ENCODE peak calls at places on chromosome 19, in six cellular contexts. One of them, this sample, is unnamed.

GRCh38 chr19:37979547-37980082 is 72.6 kb downstream of the SIPA1L3 start:
- DNase-seq in hippocampal formation: no peak
- DNase-seq in body of pancreas: peak
- DNase-seq in type B pancreatic cell: no peak
- DNase-seq in T-helper 1 cell: no peak
- DNase-seq in ovary: no peak
- DNase-seq in this sample: no peak

GRCh38 chr19:5498817-5499535 is 43.8 kb downstream of the ZNRF4 start:
- DNase-seq in T-helper 1 cell: no peak
- DNase-seq in hippocampal formation: peak
- DNase-seq in type B pancreatic cell: no peak
- DNase-seq in ovary: no peak
- DNase-seq in body of pancreas: no peak
- DNase-seq in this sample: no peak

GRCh38 chr19:28949535-28949934 is 263.4 kb downstream of the UQCRFS1 start:
- DNase-seq in ovary: no peak
- DNase-seq in type B pancreatic cell: no peak
- DNase-seq in body of pancreas: no peak
- DNase-seq in T-helper 1 cell: no peak
- DNase-seq in hippocampal formation: no peak
- DNase-seq in this sample: no peak

GRCh38 chr19:50325310-50326100 is 3.7 kb downstream of the KCNC3 start:
- DNase-seq in type B pancreatic cell: peak
- DNase-seq in T-helper 1 cell: peak
- DNase-seq in body of pancreas: peak
- DNase-seq in ovary: peak
- DNase-seq in hippocampal formation: peak
- DNase-seq in this sample: peak

GRCh38 chr19:46629546-46630025 is 4.7 kb upstream of the PTGIR start:
- DNase-seq in body of pancreas: peak
- DNase-seq in hippocampal formation: no peak
- DNase-seq in T-helper 1 cell: no peak
- DNase-seq in type B pancreatic cell: no peak
- DNase-seq in ovary: no peak
- DNase-seq in this sample: no peak

GRCh38 chr19:40216777-40217026 is 1.5 kb downstream of the TTC9B start:
- DNase-seq in hippocampal formation: no peak
- DNase-seq in body of pancreas: no peak
- DNase-seq in ovary: no peak
- DNase-seq in type B pancreatic cell: no peak
- DNase-seq in T-helper 1 cell: no peak
- DNase-seq in this sample: no peak

GRCh38 chr19:58563034-58563573 is 4.7 kb upstream of the UBE2M start:
- DNase-seq in body of pancreas: peak
- DNase-seq in type B pancreatic cell: no peak
- DNase-seq in ovary: peak
- DNase-seq in T-helper 1 cell: no peak
- DNase-seq in hippocampal formation: no peak
- DNase-seq in this sample: peak

GRCh38 chr19:28920269-28921066 is 292.5 kb downstream of the UQCRFS1 start:
- DNase-seq in T-helper 1 cell: no peak
- DNase-seq in hippocampal formation: no peak
- DNase-seq in type B pancreatic cell: no peak
- DNase-seq in body of pancreas: no peak
- DNase-seq in ovary: no peak
- DNase-seq in this sample: no peak

GRCh38 chr19:38697197-38697596 is 47.1 kb downstream of the CAPN12 start:
- DNase-seq in type B pancreatic cell: no peak
- DNase-seq in ovary: no peak
- DNase-seq in hippocampal formation: no peak
- DNase-seq in body of pancreas: no peak
- DNase-seq in T-helper 1 cell: no peak
- DNase-seq in this sample: no peak

GRCh38 chr19:45863840-45864628 is at the start of gene FOXA3:
- DNase-seq in body of pancreas: peak
- DNase-seq in hippocampal formation: no peak
- DNase-seq in T-helper 1 cell: peak
- DNase-seq in type B pancreatic cell: peak
- DNase-seq in ovary: peak
- DNase-seq in this sample: peak

GRCh38 chr19:6723108-6723618 is 2.7 kb upstream of the C3 start:
- DNase-seq in body of pancreas: peak
- DNase-seq in T-helper 1 cell: no peak
- DNase-seq in hippocampal formation: no peak
- DNase-seq in type B pancreatic cell: no peak
- DNase-seq in ovary: peak
- DNase-seq in this sample: peak

GRCh38 chr19:36213793-36214387 is 575 bp downstream of the ZNF565 start:
- DNase-seq in T-helper 1 cell: no peak
- DNase-seq in ovary: no peak
- DNase-seq in type B pancreatic cell: no peak
- DNase-seq in body of pancreas: no peak
- DNase-seq in hippocampal formation: no peak
- DNase-seq in this sample: peak

GRCh38 chr19:51296331-51297093 is 14.9 kb upstream of the IGLON5 start:
- DNase-seq in ovary: no peak
- DNase-seq in type B pancreatic cell: no peak
- DNase-seq in body of pancreas: no peak
- DNase-seq in hippocampal formation: no peak
- DNase-seq in T-helper 1 cell: no peak
- DNase-seq in this sample: no peak

GRCh38 chr19:23771348-23771747 is 12.7 kb upstream of the ZNF681 start:
- DNase-seq in T-helper 1 cell: no peak
- DNase-seq in body of pancreas: no peak
- DNase-seq in type B pancreatic cell: no peak
- DNase-seq in hippocampal formation: no peak
- DNase-seq in ovary: no peak
- DNase-seq in this sample: no peak

GRCh38 chr19:12834418-12834943 is at the start of gene RTBDN:
- DNase-seq in ovary: no peak
- DNase-seq in hippocampal formation: no peak
- DNase-seq in body of pancreas: no peak
- DNase-seq in T-helper 1 cell: no peak
- DNase-seq in type B pancreatic cell: no peak
- DNase-seq in this sample: peak

GRCh38 chr19:44750713-44751112 is 2.2 kb downstream of the BCL3 start:
- DNase-seq in body of pancreas: no peak
- DNase-seq in ovary: no peak
- DNase-seq in T-helper 1 cell: no peak
- DNase-seq in type B pancreatic cell: no peak
- DNase-seq in hippocampal formation: no peak
- DNase-seq in this sample: no peak

GRCh38 chr19:35211545-35212230 is 16.9 kb downstream of the FAM187B start:
- DNase-seq in ovary: no peak
- DNase-seq in T-helper 1 cell: peak
- DNase-seq in hippocampal formation: no peak
- DNase-seq in type B pancreatic cell: no peak
- DNase-seq in body of pancreas: peak
- DNase-seq in this sample: no peak

GRCh38 chr19:47124937-47125668 is 5.5 kb upstream of the SAE1 start:
- DNase-seq in T-helper 1 cell: no peak
- DNase-seq in type B pancreatic cell: no peak
- DNase-seq in hippocampal formation: peak
- DNase-seq in ovary: no peak
- DNase-seq in body of pancreas: peak
- DNase-seq in this sample: peak

GRCh38 chr19:37929512-37929911 is 22.5 kb downstream of the SIPA1L3 start:
- DNase-seq in type B pancreatic cell: no peak
- DNase-seq in ovary: no peak
- DNase-seq in body of pancreas: no peak
- DNase-seq in hippocampal formation: no peak
- DNase-seq in T-helper 1 cell: no peak
- DNase-seq in this sample: peak

GRCh38 chr19:36169084-36169760 is 17.0 kb upstream of the COX7A1 start:
- DNase-seq in type B pancreatic cell: no peak
- DNase-seq in body of pancreas: no peak
- DNase-seq in T-helper 1 cell: no peak
- DNase-seq in ovary: no peak
- DNase-seq in hippocampal formation: no peak
- DNase-seq in this sample: peak

GRCh38 chr19:29487432-29487831 is 38.4 kb upstream of the VSTM2B start:
- DNase-seq in T-helper 1 cell: no peak
- DNase-seq in ovary: no peak
- DNase-seq in type B pancreatic cell: no peak
- DNase-seq in body of pancreas: no peak
- DNase-seq in hippocampal formation: no peak
- DNase-seq in this sample: no peak

GRCh38 chr19:9467161-9467560 is 31.3 kb downstream of the ZNF560 start:
- DNase-seq in type B pancreatic cell: no peak
- DNase-seq in T-helper 1 cell: no peak
- DNase-seq in hippocampal formation: no peak
- DNase-seq in body of pancreas: no peak
- DNase-seq in ovary: no peak
- DNase-seq in this sample: no peak

GRCh38 chr19:41302624-41303351 is 7.2 kb upstream of the CCDC97 start:
- DNase-seq in T-helper 1 cell: peak
- DNase-seq in ovary: no peak
- DNase-seq in type B pancreatic cell: no peak
- DNase-seq in hippocampal formation: no peak
- DNase-seq in body of pancreas: no peak
- DNase-seq in this sample: no peak

GRCh38 chr19:14632286-14632685 is 42.4 kb downstream of the ADGRE3 start:
- DNase-seq in type B pancreatic cell: no peak
- DNase-seq in ovary: no peak
- DNase-seq in T-helper 1 cell: no peak
- DNase-seq in hippocampal formation: no peak
- DNase-seq in body of pancreas: no peak
- DNase-seq in this sample: peak

GRCh38 chr19:30066781-30067759 is 125.0 kb downstream of the URI1 start:
- DNase-seq in ovary: no peak
- DNase-seq in type B pancreatic cell: peak
- DNase-seq in hippocampal formation: no peak
- DNase-seq in body of pancreas: no peak
- DNase-seq in T-helper 1 cell: no peak
- DNase-seq in this sample: no peak

GRCh38 chr19:33171916-33172359 is 22.2 kb upstream of the LRP3 start:
- DNase-seq in type B pancreatic cell: no peak
- DNase-seq in body of pancreas: no peak
- DNase-seq in hippocampal formation: no peak
- DNase-seq in ovary: no peak
- DNase-seq in T-helper 1 cell: no peak
- DNase-seq in this sample: no peak

GRCh38 chr19:43623889-43624670 is 4.7 kb upstream of the ZNF428 start:
- DNase-seq in type B pancreatic cell: no peak
- DNase-seq in T-helper 1 cell: no peak
- DNase-seq in ovary: peak
- DNase-seq in hippocampal formation: no peak
- DNase-seq in body of pancreas: no peak
- DNase-seq in this sample: peak

GRCh38 chr19:10855879-10856522 is 7.8 kb downstream of the C19orf38 start:
- DNase-seq in type B pancreatic cell: no peak
- DNase-seq in T-helper 1 cell: no peak
- DNase-seq in ovary: no peak
- DNase-seq in body of pancreas: no peak
- DNase-seq in hippocampal formation: no peak
- DNase-seq in this sample: no peak

This sample was measured in left kidney.